ENCODE peak calls at places on chromosome 10, in six cellular contexts. S is fibroblast of villous mesenchyme, G is heart right ventricle, M is HCT116, Q is tibial artery, W is progenitor cell of endocrine pancreas. P is an unnamed sample.

GRCh38 chr10:21184984-21185383 is 287.9 kb upstream of the NEBL start:
- DNase-seq in W (no peak), S (no peak), Q (no peak), G (no peak), M (no peak), P (no peak)

GRCh38 chr10:21797537-21797936 is 206.0 kb downstream of the DNAJC1 start:
- DNase-seq in S (no peak), Q (no peak), G (no peak), M (no peak), W (no peak), P (no peak)

GRCh38 chr10:10787586-10787985 is 230.1 kb upstream of the CELF2 start:
- DNase-seq in M (no peak), S (no peak), G (no peak), W (no peak), Q (no peak), P (no peak)

GRCh38 chr10:45075821-45076220 is 75.1 kb downstream of the ZNF22 start:
- DNase-seq in M (no peak), Q (no peak), W (no peak), G (no peak), S (no peak), P (no peak)

GRCh38 chr10:13830385-13830784 is 243.6 kb downstream of the PRPF18 start:
- DNase-seq in G (no peak), Q (no peak), S (no peak), M (no peak), W (no peak), P (no peak)

GRCh38 chr10:33723181-33723580 is 388.7 kb upstream of the NRP1 start:
- DNase-seq in G (no peak), W (no peak), S (no peak), Q (no peak), M (no peak), P (no peak)

GRCh38 chr10:5310914-5311313 is 53.9 kb upstream of the UCN3 start:
- DNase-seq in G (no peak), Q (no peak), M (no peak), W (no peak), S (no peak), P (no peak)

GRCh38 chr10:5476918-5477525 is 22.3 kb downstream of the CALML5 start:
- DNase-seq in G (no peak), W (no peak), S (peak), M (no peak), Q (no peak), P (no peak)

GRCh38 chr10:70145166-70145665 is 1.3 kb downstream of the TYSND1 start:
- DNase-seq in Q (no peak), S (no peak), G (no peak), W (no peak), M (no peak), P (no peak)

GRCh38 chr10:121914661-121915060 is 13.2 kb downstream of the ATE1 start:
- DNase-seq in Q (no peak), M (no peak), W (no peak), S (no peak), G (no peak), P (no peak)

GRCh38 chr10:125263551-125263950 is 103.2 kb upstream of the CTBP2 start:
- DNase-seq in W (no peak), S (no peak), Q (no peak), G (no peak), M (peak), P (no peak)

GRCh38 chr10:18659784-18660561 is 742 bp downstream of the ARL5B start:
- DNase-seq in S (peak), M (no peak), G (no peak), W (no peak), Q (no peak), P (no peak)

GRCh38 chr10:34649385-34649784 is 165.7 kb downstream of the PARD3 start:
- DNase-seq in M (no peak), Q (no peak), S (no peak), G (no peak), W (no peak), P (no peak)

GRCh38 chr10:16904619-16905018 is 87.4 kb upstream of the RSU1 start:
- DNase-seq in M (no peak), Q (no peak), G (peak), W (no peak), S (peak), P (no peak)

GRCh38 chr10:25078659-25079429 is 62.4 kb downstream of the THNSL1 start:
- DNase-seq in W (no peak), S (no peak), G (no peak), M (no peak), Q (no peak), P (no peak)

GRCh38 chr10:33697016-33697415 is 362.5 kb upstream of the NRP1 start:
- DNase-seq in G (no peak), M (no peak), Q (no peak), W (no peak), S (no peak), P (no peak)

GRCh38 chr10:79025113-79025832 is 43.5 kb upstream of the ZMIZ1 start:
- DNase-seq in M (no peak), G (peak), S (no peak), W (no peak), Q (peak), P (peak)

GRCh38 chr10:43199684-43200537 is 61.7 kb downstream of the CSGALNACT2 start:
- DNase-seq in S (no peak), W (no peak), M (no peak), Q (peak), G (peak), P (no peak)

GRCh38 chr10:7117806-7118674 is 292.8 kb downstream of the SFMBT2 start:
- DNase-seq in G (no peak), M (no peak), Q (no peak), S (no peak), W (no peak), P (no peak)

GRCh38 chr10:99660662-99661369 is 1.5 kb downstream of the ENTPD7 start:
- DNase-seq in W (no peak), Q (no peak), G (no peak), S (peak), M (no peak), P (no peak)

GRCh38 chr10:75773139-75773801 is 341.8 kb downstream of the LRMDA start:
- DNase-seq in M (no peak), Q (no peak), W (no peak), S (peak), G (no peak), P (no peak)

GRCh38 chr10:47249881-47250280 is 50.1 kb upstream of the GDF10 start:
- DNase-seq in S (no peak), W (no peak), Q (no peak), M (no peak), G (no peak), P (no peak)

GRCh38 chr10:74078037-74078436 is 72.6 kb downstream of the AP3M1 start:
- DNase-seq in Q (no peak), M (no peak), G (no peak), W (no peak), S (no peak), P (no peak)

GRCh38 chr10:80443531-80443974 is 10.6 kb upstream of the TSPAN14 start:
- DNase-seq in G (peak), W (no peak), S (peak), M (no peak), Q (peak), P (peak)

GRCh38 chr10:125125951-125126735 is 34.2 kb downstream of the CTBP2 start:
- DNase-seq in G (no peak), Q (no peak), W (no peak), S (no peak), M (no peak), P (no peak)

GRCh38 chr10:7432884-7433726 is 22.3 kb upstream of the SFMBT2 start:
- DNase-seq in G (no peak), W (no peak), S (peak), Q (no peak), M (no peak), P (peak)

GRCh38 chr10:451021-451471 is 238.4 kb downstream of the DIP2C start:
- DNase-seq in W (no peak), G (no peak), Q (no peak), M (no peak), S (peak), P (no peak)

GRCh38 chr10:86144301-86144700 is 222.3 kb downstream of the GRID1 start:
- DNase-seq in Q (no peak), M (no peak), S (no peak), G (no peak), W (no peak), P (no peak)

GRCh38 chr10:127888526-127889312 is 4.0 kb downstream of the CLRN3 start:
- DNase-seq in G (no peak), Q (no peak), W (no peak), S (no peak), M (no peak), P (no peak)

GRCh38 chr10:127195571-127196226 is 692 bp downstream of the INSYN2A start:
- DNase-seq in G (no peak), Q (no peak), S (peak), W (no peak), M (no peak), P (peak)

GRCh38 chr10:44809652-44810051 is 101.5 kb upstream of the TMEM72 start:
- DNase-seq in Q (no peak), M (no peak), S (peak), G (no peak), W (no peak), P (no peak)

GRCh38 chr10:84076047-84076388 is 63.3 kb upstream of the GHITM start:
- DNase-seq in W (no peak), M (no peak), Q (no peak), S (peak), G (no peak), P (no peak)

GRCh38 chr10:46223626-46224413 is 63.0 kb upstream of the ANTXRL start:
- DNase-seq in M (no peak), S (no peak), W (no peak), G (no peak), Q (no peak), P (no peak)

GRCh38 chr10:94403823-94404228 is 1.5 kb downstream of the TBC1D12 start:
- DNase-seq in S (peak), W (no peak), Q (no peak), G (no peak), M (no peak), P (no peak)

GRCh38 chr10:88983206-88983605 is 7.4 kb upstream of the FAS start:
- DNase-seq in M (no peak), Q (no peak), S (peak), G (no peak), W (no peak), P (no peak)

GRCh38 chr10:100819424-100819823 is 74.0 kb downstream of the PAX2 start:
- DNase-seq in W (no peak), S (no peak), M (no peak), G (no peak), Q (no peak), P (no peak)

GRCh38 chr10:100816671-100817070 is 71.3 kb downstream of the PAX2 start:
- DNase-seq in W (no peak), Q (no peak), S (no peak), M (no peak), G (no peak), P (no peak)

GRCh38 chr10:100812978-100813377 is 67.6 kb downstream of the PAX2 start:
- DNase-seq in S (no peak), M (no peak), Q (no peak), G (no peak), W (no peak), P (peak)

GRCh38 chr10:100814751-100815474 is 69.5 kb downstream of the PAX2 start:
- DNase-seq in G (no peak), M (no peak), S (no peak), W (no peak), Q (no peak), P (no peak)

GRCh38 chr10:100817268-100817839 is 72.0 kb downstream of the PAX2 start:
- DNase-seq in S (no peak), G (no peak), W (no peak), Q (no peak), M (no peak), P (no peak)
- TF ChIP-seq CTCF in S (no peak), G (no peak), W (peak), Q (no peak), M (peak), P (no peak)

DNA sequence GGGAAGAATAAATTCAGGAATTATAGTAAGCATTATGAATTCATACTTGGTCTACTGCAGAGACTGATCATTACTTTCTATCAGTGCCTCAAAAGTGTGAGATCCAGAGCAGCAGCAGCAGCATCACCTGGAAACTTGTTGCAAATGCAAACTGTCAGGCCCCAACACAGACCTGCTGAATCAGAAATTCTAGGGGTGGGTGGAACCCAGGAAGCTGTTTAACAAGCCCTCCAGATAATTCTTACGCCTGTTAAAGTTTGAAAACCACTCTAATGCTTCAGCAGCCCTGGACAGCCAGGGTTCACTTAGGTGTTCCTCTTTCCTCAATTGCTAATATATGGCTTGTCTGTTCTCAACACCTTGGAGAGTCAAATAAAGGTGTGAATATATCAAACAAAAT is 19.5 kb downstream of the CACUL1 start:
- DNase-seq in W (no peak), Q (no peak), M (no peak), S (no peak), G (no peak), P (no peak)
- TF ChIP-seq CTCF in W (no peak), Q (no peak), M (no peak), S (no peak), G (no peak), P (no peak)

GRCh38 chr10:37754538-37755323 is 102.7 kb downstream of the ZNF248 start:
- DNase-seq in M (peak), Q (no peak), S (peak), W (no peak), G (peak), P (peak)
- TF ChIP-seq CTCF in M (peak), Q (no peak), S (peak), W (peak), G (peak), P (peak)

GRCh38 chr10:57716884-57717283 is 550.8 kb downstream of the IPMK start:
- DNase-seq in Q (no peak), W (no peak), G (no peak), S (peak), M (no peak), P (no peak)
- TF ChIP-seq CTCF in Q (peak), W (peak), G (peak), S (peak), M (peak), P (no peak)

GRCh38 chr10:29840516-29841276 is 205.9 kb upstream of the SVIL start:
- DNase-seq in W (no peak), M (no peak), G (no peak), S (no peak), Q (no peak), P (no peak)

GRCh38 chr10:29837586-29837985 is 202.8 kb upstream of the SVIL start:
- DNase-seq in G (no peak), S (no peak), W (no peak), M (no peak), Q (no peak), P (no peak)

GRCh38 chr10:29838529-29838928 is 203.8 kb upstream of the SVIL start:
- DNase-seq in G (no peak), S (no peak), W (no peak), Q (peak), M (no peak), P (no peak)

GRCh38 chr10:29841724-29842649 is 207.2 kb upstream of the SVIL start:
- DNase-seq in Q (peak), W (peak), M (no peak), G (peak), S (peak), P (peak)

DNA sequence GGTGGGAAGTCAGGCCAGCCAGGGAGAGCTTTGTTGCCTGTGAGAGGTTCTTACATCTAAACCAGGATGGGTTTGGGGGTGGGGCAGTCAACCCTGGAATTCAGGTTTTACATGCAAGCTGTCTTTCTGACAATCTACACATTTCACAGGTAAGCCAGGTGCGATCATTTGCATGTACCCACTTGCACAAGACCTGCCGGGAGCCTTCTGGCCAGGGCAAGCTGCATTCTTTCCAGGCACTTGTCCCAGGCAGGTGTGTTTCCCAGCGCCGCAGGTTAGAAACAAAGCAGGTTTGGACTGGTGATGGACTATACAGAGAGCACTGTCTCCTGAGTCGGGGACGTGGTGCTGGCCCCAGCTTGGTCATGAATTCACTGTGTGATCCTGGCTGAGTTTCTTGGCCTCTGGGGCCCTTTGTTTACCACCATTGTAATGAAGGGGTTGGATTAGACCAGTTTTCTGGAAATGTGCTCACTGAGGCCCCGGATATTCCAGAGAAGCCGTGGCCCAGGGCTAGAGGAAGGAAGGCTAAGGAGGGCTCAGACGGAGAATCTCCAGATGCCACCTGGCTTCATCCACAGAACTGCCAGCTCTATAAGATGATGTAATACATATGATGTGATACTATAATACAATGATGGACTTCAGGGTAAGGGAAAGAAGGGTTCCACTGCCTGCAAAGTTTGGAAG is 205.2 kb upstream of the SVIL start:
- DNase-seq in S (no peak), Q (no peak), M (no peak), W (no peak), G (no peak), P (no peak)
- TF ChIP-seq CTCF in S (no peak), Q (no peak), M (no peak), W (no peak), G (no peak), P (no peak)

GRCh38 chr10:132737390-132738048 is 48.4 kb downstream of the NKX6-2 start:
- DNase-seq in Q (no peak), W (no peak), M (no peak), G (peak), S (no peak), P (no peak)

GRCh38 chr10:132735923-132736391 is 50.0 kb downstream of the NKX6-2 start:
- DNase-seq in M (no peak), S (no peak), Q (no peak), W (no peak), G (no peak), P (no peak)

GRCh38 chr10:132733926-132734325 is 52.0 kb downstream of the NKX6-2 start:
- DNase-seq in G (no peak), S (no peak), M (no peak), W (no peak), Q (no peak), P (no peak)

GRCh38 chr10:132732518-132732917 is 53.4 kb downstream of the NKX6-2 start:
- DNase-seq in M (no peak), W (no peak), G (no peak), Q (no peak), S (no peak), P (no peak)

DNA sequence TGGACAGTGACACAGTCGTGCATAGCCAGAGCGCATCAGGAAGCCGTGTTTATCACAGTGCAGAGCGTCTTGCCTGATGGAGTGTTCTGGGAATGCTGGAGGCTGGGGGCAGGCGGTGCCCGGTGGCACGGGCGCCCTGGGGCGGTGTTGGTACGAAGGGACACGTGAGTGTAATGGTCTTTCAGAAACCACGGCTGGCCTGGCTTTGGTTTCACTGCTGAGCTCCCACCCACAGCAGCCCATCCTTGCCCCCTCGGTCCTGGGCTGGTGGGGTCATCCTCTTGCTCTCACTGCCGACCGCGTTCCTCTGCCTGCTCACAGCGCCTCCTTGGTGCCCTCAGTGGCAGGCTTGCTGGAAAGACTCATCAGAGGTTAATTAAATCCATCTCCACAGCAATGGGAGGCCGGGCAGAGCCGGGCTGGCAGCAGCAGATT is 50.6 kb downstream of the NKX6-2 start:
- DNase-seq in Q (no peak), M (no peak), W (no peak), G (no peak), S (no peak), P (no peak)
- TF ChIP-seq CTCF in Q (no peak), M (no peak), W (no peak), G (no peak), S (no peak), P (no peak)